ENCODE peak calls at places on chromosome 17, in ten cellular contexts. Z is CD8-positive, alpha-beta T cell; D is A673; E is PC-9; L is endothelial cell of umbilical vein; W is adrenal gland; M is cardiac muscle cell; V is mucosa of descending colon; Y is sigmoid colon; R is left ventricle myocardium inferior. K is an unnamed sample. For H3K36me3, the result is how much of the 10 kb centered on the place peaks cover.

GRCh38 chr17:17511293-17511741 is 15.1 kb upstream of the RASD1 start:
- DNase-seq in W (peak), Z (no peak), D (no peak), E (no peak), M (no peak), L (no peak), V (no peak), Y (no peak), R (peak), K (no peak)

GRCh38 chr17:13581925-13582324 is 19.8 kb downstream of the HS3ST3A1 start:
- DNase-seq in Z (no peak), D (no peak), M (peak), V (no peak), Y (no peak), L (no peak), E (no peak), R (no peak), W (no peak), K (no peak)

GRCh38 chr17:73304438-73304837 is 7.4 kb downstream of the CDC42EP4 start:
- DNase-seq in E (no peak), Z (no peak), W (peak), M (no peak), V (no peak), Y (no peak), R (no peak), D (no peak), L (no peak), K (no peak)

GRCh38 chr17:67488161-67488560 is 111.1 kb downstream of the PITPNC1 start:
- DNase-seq in R (peak), L (no peak), V (no peak), M (peak), Y (peak), E (no peak), W (no peak), D (no peak), Z (no peak), K (no peak)

GRCh38 chr17:17570207-17570797 is 21.2 kb downstream of the PEMT start:
- DNase-seq in M (peak), W (peak), D (no peak), R (peak), L (peak), V (peak), Y (no peak), Z (no peak), E (no peak), K (no peak)

GRCh38 chr17:59756236-59756818 is 48.9 kb downstream of the VMP1 start:
- DNase-seq in W (no peak), D (no peak), Y (no peak), V (no peak), R (no peak), L (peak), M (peak), E (peak), Z (no peak), K (peak)

GRCh38 chr17:14095202-14095601 is 25.9 kb downstream of the COX10 start:
- DNase-seq in M (no peak), E (no peak), V (no peak), Y (no peak), W (no peak), D (no peak), R (no peak), L (no peak), Z (no peak), K (no peak)

GRCh38 chr17:57852955-57853328 is 3.1 kb upstream of the MRPS23 start:
- DNase-seq in Z (no peak), E (no peak), W (no peak), V (no peak), D (no peak), Y (no peak), M (no peak), R (no peak), L (no peak), K (no peak)

GRCh38 chr17:66348605-66349165 is 46.3 kb downstream of the PRKCA start:
- DNase-seq in R (no peak), Y (peak), V (peak), D (peak), M (peak), E (peak), Z (no peak), W (peak), L (peak), K (peak)

GRCh38 chr17:72296456-72296855 is 175.6 kb downstream of the SOX9 start:
- DNase-seq in R (no peak), Z (no peak), D (no peak), E (peak), V (no peak), Y (no peak), W (no peak), L (no peak), M (peak), K (no peak)

GRCh38 chr17:55462711-55463110 is 41.1 kb upstream of the MMD start:
- DNase-seq in E (no peak), W (no peak), M (no peak), Y (no peak), R (no peak), D (no peak), V (no peak), L (no peak), Z (no peak), K (no peak)

GRCh38 chr17:30433514-30433913 is 43.7 kb upstream of the GOSR1 start:
- DNase-seq in E (peak), Z (no peak), M (peak), V (no peak), W (peak), D (peak), R (no peak), Y (no peak), L (peak), K (peak)

GRCh38 chr17:16923904-16924700 is 47.8 kb downstream of the TNFRSF13B start:
- DNase-seq in R (peak), V (no peak), Y (peak), D (no peak), L (no peak), W (no peak), E (no peak), M (no peak), Z (no peak), K (no peak)

GRCh38 chr17:64420143-64420670 is 28.7 kb upstream of the MILR1 start:
- DNase-seq in V (peak), M (peak), L (peak), E (peak), W (no peak), Z (no peak), Y (no peak), R (no peak), D (peak), K (no peak)

GRCh38 chr17:17849863-17850373 is 13.1 kb upstream of the SREBF1 start:
- DNase-seq in R (peak), L (peak), D (peak), V (peak), M (peak), Z (peak), E (no peak), W (no peak), Y (no peak), K (no peak)

GRCh38 chr17:30396129-30396528 is 17.4 kb downstream of the CPD start:
- DNase-seq in D (no peak), W (no peak), V (no peak), R (no peak), Y (no peak), E (no peak), M (no peak), L (no peak), Z (no peak), K (no peak)

GRCh38 chr17:30300803-30301202 is 9.1 kb upstream of the BLMH start:
- DNase-seq in Z (no peak), W (no peak), L (no peak), V (no peak), E (no peak), R (no peak), Y (no peak), D (no peak), M (no peak), K (no peak)

GRCh38 chr17:58643147-58643546 is 48.7 kb downstream of the TEX14 start:
- DNase-seq in E (peak), Z (no peak), W (no peak), L (peak), Y (no peak), M (peak), D (no peak), V (no peak), R (no peak), K (peak)

GRCh38 chr17:41666708-41667279 is 21.9 kb upstream of the EIF1 start:
- DNase-seq in V (peak), L (peak), E (peak), W (peak), M (peak), Z (peak), R (peak), Y (peak), D (peak), K (no peak)

GRCh38 chr17:78237403-78238012 is 6.1 kb downstream of the TMEM235 start:
- DNase-seq in Z (no peak), R (no peak), E (no peak), W (no peak), L (no peak), Y (no peak), V (no peak), M (no peak), D (no peak), K (no peak)

GRCh38 chr17:4267402-4267801 is 3.6 kb upstream of the ANKFY1 start:
- DNase-seq in L (no peak), R (no peak), W (no peak), E (no peak), Y (no peak), Z (no peak), V (no peak), M (no peak), D (no peak), K (no peak)

GRCh38 chr17:4266550-4266949 is 2.8 kb upstream of the ANKFY1 start:
- DNase-seq in M (no peak), R (no peak), E (no peak), L (no peak), V (no peak), Z (no peak), D (no peak), W (no peak), Y (no peak), K (no peak)

GRCh38 chr17:4258867-4259266 is 4.9 kb downstream of the ANKFY1 start:
- DNase-seq in R (no peak), D (no peak), L (no peak), V (no peak), Z (no peak), W (no peak), M (no peak), Y (no peak), E (no peak), K (no peak)

GRCh38 chr17:4261452-4261851 is 2.3 kb downstream of the ANKFY1 start:
- DNase-seq in L (no peak), E (no peak), M (no peak), Z (no peak), D (peak), R (no peak), W (no peak), Y (no peak), V (no peak), K (no peak)

DNA sequence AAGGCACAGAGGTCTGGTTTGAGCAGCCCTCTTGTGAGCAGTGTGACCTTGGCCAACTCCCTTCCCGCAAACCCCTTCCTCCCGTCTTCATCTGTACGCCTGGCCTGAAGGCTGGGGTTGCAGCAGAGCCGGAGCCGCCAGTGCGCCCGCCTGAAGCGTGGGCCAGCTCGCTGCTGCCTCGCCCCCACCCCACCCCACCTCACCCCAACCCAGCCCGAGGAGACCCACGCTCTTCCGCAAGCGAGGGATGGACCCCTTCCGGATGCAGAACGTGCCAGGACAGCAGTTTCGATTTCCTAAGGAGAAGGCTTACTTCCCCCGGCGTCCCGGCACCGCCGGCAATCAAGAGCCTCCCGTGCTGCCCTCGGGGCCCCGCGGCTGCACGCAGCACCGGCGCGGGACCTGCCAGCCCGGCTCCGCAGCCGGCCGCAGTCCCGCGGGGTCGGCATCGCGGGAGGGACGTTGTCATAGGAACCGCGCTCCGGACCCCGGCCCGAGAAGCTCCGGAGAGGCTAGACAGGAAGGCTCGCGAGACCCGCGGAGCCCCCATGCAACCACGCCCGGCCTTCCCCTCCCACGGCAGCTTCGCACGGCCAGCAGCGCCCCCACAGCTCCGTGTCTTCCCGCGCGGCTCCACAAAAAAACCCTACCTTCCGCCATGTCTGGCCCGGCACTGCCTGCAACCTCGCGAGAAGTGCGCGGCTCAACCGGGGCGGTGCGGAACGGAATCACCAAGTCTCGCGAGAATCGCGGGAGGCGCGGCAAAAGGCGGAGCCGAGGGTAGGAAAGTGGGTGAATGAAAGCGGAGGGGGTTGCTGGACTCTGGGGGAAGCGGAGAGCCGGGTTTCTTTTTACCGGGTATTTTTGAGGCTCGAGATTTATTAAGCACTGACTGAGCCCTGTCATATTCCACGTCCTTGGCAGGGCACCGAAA is at the start of gene ANKFY1:
- DNase-seq in V (peak), M (peak), W (peak), Y (peak), E (peak), L (peak), R (peak), D (peak), Z (peak), K (peak)
- TF ChIP-seq CTCF in V (no peak), M (no peak), W (no peak), Y (no peak), E (no peak), L (no peak), R (no peak), D (peak), Z (no peak), K (peak)

DNA sequence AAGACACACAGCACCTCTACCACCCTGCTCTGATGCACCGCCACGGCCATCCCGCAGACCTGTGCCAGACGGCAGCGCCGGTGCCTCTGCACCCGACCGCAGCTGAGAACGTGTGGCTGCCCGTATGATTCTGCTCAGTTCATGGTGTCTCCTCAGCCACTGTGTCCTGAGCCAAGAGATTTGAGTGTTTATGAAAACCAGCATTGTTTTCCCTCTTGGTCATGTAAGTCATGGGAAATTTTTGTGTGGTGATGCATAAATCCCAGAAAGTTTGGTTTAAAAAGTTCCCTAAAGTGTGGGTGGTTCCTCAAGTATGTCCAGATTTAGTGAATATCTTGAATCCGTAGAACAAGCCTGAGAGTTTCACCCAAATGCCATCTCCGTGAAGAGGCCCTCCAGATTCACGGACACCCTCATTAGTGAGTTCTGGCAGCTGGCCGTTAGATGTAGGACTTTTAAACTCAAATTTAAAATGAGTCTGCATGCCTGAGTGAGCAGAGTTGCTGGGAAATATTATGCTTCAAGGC is 57.6 kb downstream of the CDRT4 start:
- DNase-seq in R (peak), V (no peak), W (no peak), Z (no peak), Y (peak), M (peak), E (no peak), D (no peak), L (no peak), K (peak)
- H3K4me3 ChIP-seq in R (peak), V (no peak), W (no peak), Z (no peak), Y (peak), M (no peak), E (no peak), D (no peak), L (no peak), K (no peak)

GRCh38 chr17:49003557-49004511 is 6.6 kb downstream of the IGF2BP1 start:
- DNase-seq in Z (no peak), R (no peak), E (no peak), L (peak), M (no peak), W (no peak), V (no peak), Y (no peak), D (peak), K (no peak)
- H3K36me3 ChIP-seq in Z (under half), R (under half), E (under half), L (under half), M (under half), W (under half), V (under half), Y (under half), D (half or more), K (under half)

GRCh38 chr17:32341141-32341856 is 674 bp downstream of the C17orf75 start:
- DNase-seq in E (no peak), V (peak), M (no peak), D (no peak), R (no peak), Y (no peak), Z (no peak), L (peak), W (no peak), K (no peak)
- TF ChIP-seq CTCF in E (peak), V (no peak), M (no peak), D (no peak), R (no peak), Y (no peak), Z (peak), L (no peak), W (no peak), K (no peak)

GRCh38 chr17:70345061-70345460 is 175.7 kb downstream of the KCNJ2 start:
- DNase-seq in W (no peak), D (no peak), L (no peak), R (no peak), E (no peak), M (no peak), V (no peak), Y (no peak), Z (no peak), K (no peak)

GRCh38 chr17:70343134-70343533 is 173.8 kb downstream of the KCNJ2 start:
- DNase-seq in V (no peak), Y (no peak), Z (no peak), L (no peak), D (no peak), W (no peak), E (no peak), M (no peak), R (no peak), K (no peak)

GRCh38 chr17:70338946-70339354 is 169.6 kb downstream of the KCNJ2 start:
- DNase-seq in W (no peak), R (no peak), M (no peak), E (no peak), V (no peak), Y (no peak), L (no peak), D (no peak), Z (no peak), K (no peak)

DNA sequence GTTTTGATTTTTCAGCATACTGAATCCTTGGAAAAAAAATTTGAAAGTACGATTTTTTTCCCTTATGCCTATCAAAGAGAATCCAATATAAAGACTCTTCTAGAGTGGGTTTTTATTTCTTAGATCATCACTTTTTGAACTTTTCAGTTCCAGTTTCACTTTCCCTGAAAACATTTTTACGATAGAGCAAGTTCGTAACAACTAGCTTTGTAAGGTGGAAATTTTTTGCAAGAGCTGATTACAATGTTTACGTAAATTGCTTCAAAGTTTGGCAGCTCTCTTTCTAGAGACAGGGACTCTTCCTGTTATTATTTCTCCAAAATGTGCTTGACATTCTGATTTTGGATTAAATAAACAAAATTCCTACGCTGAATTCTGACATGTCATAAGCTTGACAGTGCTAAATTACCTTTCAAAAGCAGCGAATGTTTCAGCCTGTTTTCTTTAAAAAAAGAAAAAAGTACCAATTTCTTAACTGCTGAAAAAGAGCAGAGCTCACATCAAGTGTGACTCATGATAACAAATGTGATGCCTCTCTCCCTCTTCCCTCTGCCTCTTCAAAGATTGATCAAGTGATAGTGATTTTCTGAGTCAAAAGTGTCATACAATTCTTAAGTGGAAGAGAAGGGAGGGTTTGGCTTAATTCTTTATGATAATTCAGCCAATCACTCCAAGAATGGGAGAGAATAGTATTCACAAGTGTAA is 175.2 kb downstream of the KCNJ2 start:
- DNase-seq in R (no peak), V (no peak), Y (no peak), Z (no peak), E (no peak), M (peak), D (no peak), L (peak), W (no peak), K (no peak)
- H3K4me3 ChIP-seq in R (peak), V (no peak), Y (peak), Z (no peak), E (peak), M (no peak), D (no peak), L (peak), W (peak), K (no peak)

GRCh38 chr17:76677406-76677805 is 33.4 kb downstream of the MXRA7 start:
- DNase-seq in D (no peak), W (no peak), Z (no peak), R (no peak), M (no peak), L (no peak), E (no peak), Y (no peak), V (no peak), K (no peak)

GRCh38 chr17:76678330-76678729 is 32.4 kb downstream of the MXRA7 start:
- DNase-seq in Z (peak), L (no peak), V (peak), W (no peak), D (no peak), Y (no peak), M (no peak), E (no peak), R (no peak), K (no peak)

GRCh38 chr17:76681222-76682137 is 29.3 kb downstream of the MXRA7 start:
- DNase-seq in E (no peak), L (peak), M (peak), V (peak), R (peak), D (peak), Z (peak), Y (peak), W (peak), K (no peak)

GRCh38 chr17:76676629-76677028 is 33.1 kb upstream of the ST6GALNAC1 start:
- DNase-seq in Z (no peak), R (no peak), L (no peak), Y (no peak), W (no peak), E (no peak), V (no peak), M (no peak), D (no peak), K (no peak)

GRCh38 chr17:76679242-76679641 is 31.5 kb downstream of the MXRA7 start:
- DNase-seq in V (no peak), D (no peak), M (no peak), E (no peak), Z (no peak), Y (no peak), R (no peak), W (no peak), L (no peak), K (no peak)
- H3K36me3 ChIP-seq in V (under half), D (under half), M (under half), E (under half), Z (under half), Y (half or more), R (half or more), W (under half), L (under half), K (under half)